ENCODE peak calls at places on chromosomes 2 and 18, in six cellular contexts. F is endothelial cell of umbilical vein, M is A549, I is K562, R is GM12878, K is HepG2. Q is an unnamed sample.

GRCh38 chr2:187232749-187233148 is 215.3 kb downstream of the CALCRL start:
- DNase-seq in F (peak; percentile 25), M (no peak), I (no peak), R (no peak), K (no peak), Q (no peak)

GRCh38 chr2:28665041-28665704 is 86.5 kb upstream of the PPP1CB start:
- DNase-seq in F (peak; percentile 62), M (no peak), I (no peak), R (no peak), K (no peak), Q (no peak)

GRCh38 chr2:196685792-196686191 is 46.3 kb downstream of the CCDC150 start:
- DNase-seq in F (no peak), M (no peak), I (no peak), R (no peak), K (no peak), Q (no peak)

GRCh38 chr18:79385749-79386341 is 9.9 kb upstream of the NFATC1 start:
- DNase-seq in F (no peak), M (no peak), I (no peak), R (no peak), K (no peak), Q (no peak)

GRCh38 chr18:58993260-58993659 is 128.6 kb downstream of the ZNF532 start:
- DNase-seq in F (peak; percentile 92), M (peak; percentile 49), I (no peak), R (no peak), K (no peak), Q (no peak)

GRCh38 chr18:8006979-8007378 is 439.9 kb downstream of the PTPRM start:
- DNase-seq in F (no peak), M (no peak), I (no peak), R (no peak), K (no peak), Q (no peak)

GRCh38 chr2:111042772-111043771 is 77.6 kb upstream of the BCL2L11 start:
- DNase-seq in F (no peak), M (no peak), I (no peak), R (no peak), K (no peak), Q (no peak)

GRCh38 chr2:8538951-8539621 is 142.8 kb upstream of the ID2 start:
- DNase-seq in F (no peak), M (no peak), I (no peak), R (no peak), K (no peak), Q (no peak)

GRCh38 chr2:174802459-174802858 is 38.2 kb upstream of the CHRNA1 start:
- DNase-seq in F (no peak), M (no peak), I (no peak), R (no peak), K (no peak), Q (no peak)

GRCh38 chr2:182761903-182762302 is 45.8 kb downstream of the DNAJC10 start:
- DNase-seq in F (peak; percentile 39), M (no peak), I (no peak), R (no peak), K (no peak), Q (no peak)
- TF ChIP-seq MAX in F (no peak), M (no peak), I (no peak), R (no peak), K (no peak), Q (no peak)

DNA sequence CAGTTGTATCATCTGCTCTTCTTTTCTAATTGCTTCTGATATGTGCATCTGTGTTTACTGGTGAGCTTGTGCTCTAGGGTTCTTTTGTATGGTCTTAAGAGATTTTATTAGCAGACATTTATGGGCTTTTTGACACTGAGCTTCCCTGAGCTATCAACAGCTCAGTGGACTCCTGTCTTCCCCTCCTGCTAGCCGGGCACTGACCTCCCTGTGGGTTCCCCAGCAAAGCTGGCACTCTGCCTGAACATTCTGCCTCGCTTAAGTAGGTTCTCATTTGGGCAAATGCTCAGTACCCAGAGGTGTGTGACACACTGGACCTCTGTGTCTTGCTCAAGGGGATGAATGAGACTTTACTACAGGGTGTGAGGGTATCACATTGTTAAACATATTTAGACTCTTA is 15.8 kb downstream of the TRAF3IP1 start:
- DNase-seq in F (no peak), M (no peak), I (no peak), R (no peak), K (no peak), Q (no peak)
- TF ChIP-seq MYC in F (no peak), M (no peak), I (no peak), R (no peak), K (no peak), Q (no peak)

DNA sequence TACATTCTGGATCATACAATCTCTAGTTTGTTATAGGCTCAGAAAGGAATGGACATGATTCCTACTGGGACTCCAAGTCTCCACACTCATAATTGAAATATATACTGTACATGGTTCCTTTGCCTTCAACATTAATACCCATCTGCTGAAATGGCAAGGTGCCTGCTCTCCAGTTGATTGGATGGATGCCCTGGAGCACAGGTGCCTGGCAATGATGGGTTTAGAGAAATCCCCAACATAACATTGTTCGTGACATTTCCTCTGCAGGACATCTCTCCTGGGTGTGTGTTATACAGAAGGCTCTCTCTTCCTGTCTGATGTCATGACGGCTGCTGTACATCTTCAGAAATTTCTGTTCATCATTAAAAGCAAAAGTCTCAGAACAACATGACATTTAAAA is 449.7 kb upstream of the CWC22 start:
- DNase-seq in F (no peak), M (no peak), I (no peak), R (no peak), K (no peak), Q (no peak)
- TF ChIP-seq MAX in F (no peak), M (no peak), I (no peak), R (no peak), K (no peak), Q (no peak)

DNA sequence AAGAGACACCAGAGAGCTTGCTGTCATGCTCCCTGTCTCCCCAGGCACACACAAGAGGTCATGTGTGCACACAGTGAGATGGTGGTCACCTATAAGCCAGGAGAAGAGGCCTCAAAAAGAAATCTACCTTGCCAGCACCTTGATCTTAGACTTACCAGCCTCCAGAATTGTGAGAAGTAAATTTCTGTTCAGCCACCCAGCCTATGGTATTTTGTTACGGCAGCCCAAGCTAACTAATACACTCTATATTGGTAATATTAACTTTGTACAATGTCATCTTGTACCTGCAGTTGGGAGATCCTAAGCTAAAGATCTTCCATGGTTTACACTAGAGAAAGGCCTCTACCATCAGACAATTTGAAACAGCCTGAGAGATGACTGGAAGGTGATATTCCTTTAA is 21.2 kb downstream of the RTN4 start:
- DNase-seq in F (no peak), M (no peak), I (no peak), R (no peak), K (no peak), Q (no peak)
- TF ChIP-seq MYC in F (no peak), M (no peak), I (no peak), R (no peak), K (no peak), Q (no peak)

DNA sequence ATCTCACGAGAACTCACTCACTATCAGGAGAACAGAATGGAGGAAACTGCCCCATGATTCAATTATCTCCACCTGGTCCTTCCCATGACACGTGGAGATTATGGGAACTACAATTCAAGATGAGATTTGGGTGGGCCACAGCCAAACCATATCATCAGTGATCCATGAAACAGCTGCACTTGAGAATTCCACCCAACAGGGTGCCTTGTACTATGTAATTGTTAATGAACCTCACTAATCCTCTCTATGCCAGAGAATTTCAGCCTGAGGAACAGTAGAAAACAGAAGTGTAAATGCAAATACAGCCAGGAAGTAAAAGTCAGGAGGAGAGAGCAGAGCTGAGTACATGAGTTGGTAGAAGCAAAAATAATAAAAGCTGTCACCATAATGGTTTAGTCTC is 261.4 kb downstream of the EPHA4 start:
- DNase-seq in F (no peak), M (no peak), I (no peak), R (no peak), K (no peak), Q (no peak)
- TF ChIP-seq MAX in F (no peak), M (no peak), I (no peak), R (no peak), K (no peak), Q (no peak)

GRCh38 chr2:151946856-151947523 is 118.8 kb upstream of the ARL5A start:
- DNase-seq in F (peak; percentile 52), M (peak; percentile 60), I (peak; percentile 70), R (no peak), K (peak; percentile 45), Q (peak; percentile 46)

GRCh38 chr2:151943461-151943860 is 115.2 kb upstream of the ARL5A start:
- DNase-seq in F (no peak), M (no peak), I (no peak), R (no peak), K (no peak), Q (no peak)

GRCh38 chr2:151945602-151946001 is 117.4 kb upstream of the ARL5A start:
- DNase-seq in F (no peak), M (no peak), I (no peak), R (no peak), K (peak; percentile 21), Q (no peak)

GRCh38 chr2:151945186-151945585 is 117.0 kb upstream of the ARL5A start:
- DNase-seq in F (no peak), M (no peak), I (no peak), R (no peak), K (no peak), Q (no peak)

GRCh38 chr2:151947524-151948165 is 119.4 kb upstream of the ARL5A start:
- DNase-seq in F (peak; percentile 74), M (no peak), I (no peak), R (no peak), K (no peak), Q (peak; percentile 8)
- TF ChIP-seq MYC in F (no peak), M (no peak), I (no peak), R (no peak), K (no peak), Q (no peak)

GRCh38 chr18:12904012-12904516 is 20.0 kb upstream of the PTPN2 start:
- DNase-seq in F (no peak), M (no peak), I (peak; percentile 50), R (no peak), K (no peak), Q (no peak)
- TF ChIP-seq MAX in F (no peak), M (no peak), I (no peak), R (no peak), K (no peak), Q (no peak)

GRCh38 chr2:65518751-65519150 is 86.4 kb upstream of the SPRED2 start:
- DNase-seq in F (no peak), M (no peak), I (no peak), R (no peak), K (no peak), Q (no peak)
- TF ChIP-seq MYC in F (no peak), M (no peak), I (no peak), R (no peak), K (no peak), Q (no peak)

Q was measured in NB4.